ENCODE peak calls at places on chromosome 18, in seven cellular contexts. S, I, H, Q, J, K and X are unnamed samples.

GRCh38 chr18:8744656-8745055 is 39.3 kb downstream of the MTCL1 start:
- DNase-seq in K (no peak), H (no peak), Q (no peak), S (no peak), J (peak), I (no peak), X (no peak)

GRCh38 chr18:55290898-55291297 is 297.1 kb downstream of the TCF4 start:
- DNase-seq in S (no peak), K (no peak), I (no peak), J (peak), Q (no peak), H (no peak), X (no peak)

GRCh38 chr18:34590503-34590902 is 119.6 kb upstream of the DTNA start:
- DNase-seq in K (no peak), I (no peak), J (no peak), Q (no peak), H (no peak), S (no peak), X (no peak)

GRCh38 chr18:52716926-52717325 is 376.9 kb downstream of the DCC start:
- DNase-seq in H (peak), I (no peak), J (peak), S (no peak), Q (peak), K (no peak), X (peak)

GRCh38 chr18:58438984-58439311 is 189.9 kb downstream of the ALPK2 start:
- DNase-seq in S (no peak), I (no peak), Q (no peak), K (no peak), H (no peak), J (no peak), X (no peak)

GRCh38 chr18:48493856-48494255 is 45.0 kb upstream of the CTIF start:
- DNase-seq in S (no peak), K (no peak), Q (no peak), H (no peak), J (peak), I (no peak), X (no peak)

GRCh38 chr18:79974025-79974424 is 9.6 kb downstream of the HSBP1L1 start:
- DNase-seq in I (peak), Q (no peak), K (no peak), S (no peak), H (no peak), J (no peak), X (no peak)

GRCh38 chr18:31042391-31043181 is at the start of gene DSC3:
- DNase-seq in J (no peak), S (no peak), K (no peak), Q (peak), I (peak), H (peak), X (no peak)

GRCh38 chr18:33116376-33116775 is 324.1 kb downstream of the CCDC178 start:
- DNase-seq in K (no peak), H (peak), I (no peak), J (no peak), S (no peak), Q (no peak), X (no peak)

GRCh38 chr18:76564117-76564516 is 69.1 kb upstream of the ZNF516 start:
- DNase-seq in Q (no peak), S (no peak), H (no peak), K (no peak), I (no peak), J (peak), X (no peak)

GRCh38 chr18:67517224-67517765 is 775 bp upstream of the DSEL start:
- DNase-seq in K (no peak), Q (no peak), H (peak), J (peak), I (peak), S (no peak), X (no peak)

GRCh38 chr18:6009751-6010150 is 114.4 kb upstream of the TMEM200C start:
- DNase-seq in S (no peak), J (peak), K (no peak), Q (no peak), I (no peak), H (no peak), X (no peak)

GRCh38 chr18:41660654-41661053 is 294.4 kb upstream of the PIK3C3 start:
- DNase-seq in H (no peak), K (no peak), J (no peak), Q (no peak), I (no peak), S (no peak), X (no peak)

GRCh38 chr18:79902075-79902474 is 49.4 kb downstream of the SLC66A2 start:
- DNase-seq in S (no peak), H (peak), Q (no peak), K (no peak), I (peak), J (no peak), X (no peak)

GRCh38 chr18:34598136-34598635 is 111.9 kb upstream of the DTNA start:
- DNase-seq in H (no peak), K (no peak), J (peak), I (no peak), Q (no peak), S (no peak), X (no peak)

GRCh38 chr18:25229080-25229479 is 122.9 kb downstream of the ZNF521 start:
- DNase-seq in J (peak), H (no peak), S (no peak), I (no peak), K (no peak), Q (no peak), X (no peak)

GRCh38 chr18:9348766-9349165 is 14.2 kb downstream of the TWSG1 start:
- DNase-seq in J (peak), K (no peak), Q (no peak), S (no peak), I (no peak), H (no peak), X (no peak)

GRCh38 chr18:77254711-77255110 is 5.1 kb downstream of the GALR1 start:
- DNase-seq in H (no peak), I (no peak), Q (no peak), J (no peak), K (no peak), S (no peak), X (no peak)

GRCh38 chr18:46097378-46097852 is 681 bp downstream of the ATP5F1A start:
- DNase-seq in J (no peak), S (no peak), Q (no peak), K (no peak), I (no peak), H (no peak), X (no peak)

GRCh38 chr18:25832008-25832604 is 258.3 kb downstream of the SS18 start:
- DNase-seq in I (peak), K (no peak), Q (peak), S (no peak), H (peak), J (peak), X (peak)

GRCh38 chr18:55650363-55650870 is 62.4 kb upstream of the TCF4 start:
- DNase-seq in K (no peak), Q (no peak), H (no peak), J (peak), S (no peak), I (no peak), X (no peak)

GRCh38 chr18:41436772-41437171 is 518.3 kb upstream of the PIK3C3 start:
- DNase-seq in J (no peak), I (no peak), K (no peak), H (no peak), Q (no peak), S (no peak), X (no peak)

GRCh38 chr18:57728941-57729511 is 74.1 kb downstream of the ATP8B1 start:
- DNase-seq in I (no peak), J (peak), H (no peak), Q (no peak), K (no peak), S (no peak), X (peak)

GRCh38 chr18:46182633-46183401 is 78.6 kb downstream of the HAUS1 start:
- DNase-seq in S (no peak), H (no peak), J (peak), Q (no peak), K (no peak), I (peak), X (no peak)

GRCh38 chr18:48037481-48038271 is 107.2 kb upstream of the SMAD2 start:
- DNase-seq in K (no peak), H (no peak), J (no peak), Q (no peak), I (peak), S (no peak), X (no peak)

GRCh38 chr18:76405761-76406356 is 89.2 kb downstream of the ZNF516 start:
- DNase-seq in Q (peak), S (no peak), I (peak), K (peak), J (peak), H (peak), X (no peak)

GRCh38 chr18:5455644-5456043 is 88.2 kb downstream of the EPB41L3 start:
- DNase-seq in Q (no peak), I (no peak), H (no peak), J (peak), K (no peak), S (no peak), X (no peak)

GRCh38 chr18:35808796-35809195 is 163.7 kb upstream of the RMP24 start:
- DNase-seq in I (no peak), S (no peak), J (no peak), H (no peak), K (no peak), Q (no peak), X (no peak)

GRCh38 chr18:58276640-58277456 is 232.8 kb downstream of the NEDD4L start:
- DNase-seq in H (no peak), I (no peak), Q (no peak), K (no peak), J (no peak), S (no peak), X (no peak)

DNA sequence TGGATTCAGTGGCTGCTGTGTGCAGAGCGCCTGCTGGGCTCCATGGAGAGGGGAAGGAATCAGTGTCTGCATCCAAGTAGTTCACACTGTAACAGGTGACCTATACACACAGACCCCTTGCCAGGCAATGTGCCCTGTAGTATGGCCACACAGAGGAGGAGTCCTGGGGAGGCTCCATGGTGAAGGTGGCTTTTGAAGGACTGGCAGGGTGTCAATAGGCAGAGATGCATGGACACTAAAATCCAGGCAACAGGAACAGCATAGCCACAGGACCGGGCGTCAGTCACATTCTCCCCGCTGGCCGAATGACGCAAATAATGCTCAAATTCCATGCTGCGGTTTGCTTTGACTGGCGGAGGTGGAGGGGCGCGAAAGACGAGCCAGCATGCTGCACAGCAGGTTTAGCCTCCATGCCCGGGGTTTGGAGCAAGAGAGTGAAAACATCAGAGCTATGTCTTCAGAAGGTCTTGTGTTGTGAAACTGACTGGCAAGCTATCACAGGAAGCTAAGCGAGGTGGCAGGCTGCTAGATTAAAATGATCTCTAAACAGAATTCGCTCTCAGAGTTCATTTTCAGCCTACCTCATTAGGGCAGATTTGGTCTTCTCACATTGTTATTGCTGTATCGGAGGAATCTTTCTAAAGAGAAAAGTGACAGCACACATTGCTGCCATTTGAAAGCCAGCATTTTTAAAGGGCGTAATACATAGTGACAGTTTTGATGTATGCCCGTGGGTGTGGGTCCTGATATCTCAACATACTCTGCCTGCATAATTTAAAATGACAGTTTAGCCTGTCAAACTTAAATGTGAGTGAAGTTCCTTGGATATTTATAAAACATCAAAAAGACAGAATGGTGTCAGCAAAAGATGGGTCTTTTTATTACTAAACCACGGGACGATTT is 1.1 kb upstream of the CHMP1B start:
- DNase-seq in J (peak), I (peak), S (no peak), H (peak), K (peak), Q (peak), X (peak)
- TF ChIP-seq POLR2A in J (no peak), I (no peak), S (no peak), H (peak), K (no peak), Q (no peak), X (no peak)

GRCh38 chr18:37662099-37662498 is 96.5 kb upstream of the CELF4 start:
- DNase-seq in S (no peak), H (no peak), J (no peak), K (no peak), I (no peak), Q (no peak), X (no peak)
- TF ChIP-seq POLR2A in S (no peak), H (no peak), J (no peak), K (no peak), I (no peak), Q (no peak), X (no peak)

GRCh38 chr18:63158012-63158631 is 161.4 kb downstream of the BCL2 start:
- DNase-seq in J (no peak), Q (no peak), I (no peak), S (no peak), K (no peak), H (no peak), X (no peak)

GRCh38 chr18:63160172-63160995 is 159.2 kb downstream of the BCL2 start:
- DNase-seq in Q (no peak), H (no peak), K (no peak), S (no peak), J (no peak), I (no peak), X (no peak)

GRCh38 chr18:63157293-63158011 is 162.1 kb downstream of the BCL2 start:
- DNase-seq in H (peak), I (no peak), K (peak), J (no peak), Q (no peak), S (no peak), X (no peak)

GRCh38 chr18:63159590-63159989 is 160.0 kb downstream of the BCL2 start:
- DNase-seq in I (no peak), Q (no peak), J (no peak), K (no peak), H (peak), S (no peak), X (no peak)

GRCh38 chr18:63158676-63159291 is 160.8 kb downstream of the BCL2 start:
- DNase-seq in S (no peak), J (no peak), Q (no peak), I (no peak), H (no peak), K (no peak), X (no peak)
- TF ChIP-seq POLR2A in S (no peak), J (no peak), Q (no peak), I (no peak), H (no peak), K (no peak), X (no peak)

DNA sequence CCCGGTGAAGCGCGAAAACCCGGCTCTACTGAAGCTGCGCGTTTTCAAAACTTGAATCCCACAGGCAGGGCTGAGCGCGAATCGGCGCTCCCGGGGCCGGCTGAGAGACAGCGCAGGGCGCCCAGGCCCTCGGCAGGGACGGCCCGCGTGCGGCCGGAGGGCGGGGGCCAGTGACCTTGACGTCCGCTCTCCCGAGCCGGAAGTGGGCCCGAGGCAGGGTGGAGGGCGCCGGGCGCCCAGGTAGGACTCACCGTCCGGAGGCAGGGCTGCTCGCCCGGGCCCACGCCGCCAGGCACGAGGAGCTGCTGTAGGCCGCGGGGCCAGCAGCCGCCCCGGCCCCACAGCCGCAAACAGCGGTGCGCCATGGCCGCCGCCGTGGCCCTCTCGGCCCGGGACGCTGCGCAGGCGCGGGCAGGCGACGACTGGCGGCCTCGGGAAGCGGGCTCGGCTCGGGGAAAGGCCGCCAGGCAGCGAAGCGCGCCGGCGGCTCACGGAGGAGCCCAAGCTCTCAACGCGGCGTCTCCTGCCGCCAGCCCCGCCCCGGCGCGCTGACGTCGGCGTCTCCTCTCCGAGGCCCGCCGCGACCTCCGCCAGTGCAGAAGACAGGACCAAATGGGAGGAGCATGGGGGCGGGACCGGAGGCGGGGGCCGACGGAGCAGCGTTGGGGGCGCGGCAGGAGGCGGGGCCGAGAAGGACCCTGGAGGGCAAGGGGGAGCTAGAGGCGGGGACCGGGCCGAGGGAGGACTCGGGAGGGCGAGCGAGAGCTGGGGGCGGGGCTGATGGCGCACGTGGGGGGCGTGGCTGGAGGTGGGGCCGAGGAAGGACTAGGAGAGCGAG is at the start of gene AFG3L2:
- DNase-seq in H (peak), S (peak), Q (peak), K (peak), J (peak), I (peak), X (peak)
- TF ChIP-seq POLR2A in H (peak), S (peak), Q (peak), K (peak), J (peak), I (no peak), X (peak)

GRCh38 chr18:22974707-22975106 is 41.6 kb downstream of the RBBP8 start:
- DNase-seq in S (no peak), Q (no peak), J (no peak), K (no peak), I (no peak), H (peak), X (no peak)
- TF ChIP-seq POLR2A in S (no peak), Q (no peak), J (no peak), K (peak), I (no peak), H (no peak), X (no peak)

GRCh38 chr18:74498712-74499629 is 2.8 kb downstream of the CNDP2 start:
- DNase-seq in H (peak), K (peak), I (peak), J (no peak), Q (no peak), S (peak), X (no peak)
- TF ChIP-seq POLR2A in H (no peak), K (no peak), I (no peak), J (no peak), Q (no peak), S (no peak), X (no peak)

DNA sequence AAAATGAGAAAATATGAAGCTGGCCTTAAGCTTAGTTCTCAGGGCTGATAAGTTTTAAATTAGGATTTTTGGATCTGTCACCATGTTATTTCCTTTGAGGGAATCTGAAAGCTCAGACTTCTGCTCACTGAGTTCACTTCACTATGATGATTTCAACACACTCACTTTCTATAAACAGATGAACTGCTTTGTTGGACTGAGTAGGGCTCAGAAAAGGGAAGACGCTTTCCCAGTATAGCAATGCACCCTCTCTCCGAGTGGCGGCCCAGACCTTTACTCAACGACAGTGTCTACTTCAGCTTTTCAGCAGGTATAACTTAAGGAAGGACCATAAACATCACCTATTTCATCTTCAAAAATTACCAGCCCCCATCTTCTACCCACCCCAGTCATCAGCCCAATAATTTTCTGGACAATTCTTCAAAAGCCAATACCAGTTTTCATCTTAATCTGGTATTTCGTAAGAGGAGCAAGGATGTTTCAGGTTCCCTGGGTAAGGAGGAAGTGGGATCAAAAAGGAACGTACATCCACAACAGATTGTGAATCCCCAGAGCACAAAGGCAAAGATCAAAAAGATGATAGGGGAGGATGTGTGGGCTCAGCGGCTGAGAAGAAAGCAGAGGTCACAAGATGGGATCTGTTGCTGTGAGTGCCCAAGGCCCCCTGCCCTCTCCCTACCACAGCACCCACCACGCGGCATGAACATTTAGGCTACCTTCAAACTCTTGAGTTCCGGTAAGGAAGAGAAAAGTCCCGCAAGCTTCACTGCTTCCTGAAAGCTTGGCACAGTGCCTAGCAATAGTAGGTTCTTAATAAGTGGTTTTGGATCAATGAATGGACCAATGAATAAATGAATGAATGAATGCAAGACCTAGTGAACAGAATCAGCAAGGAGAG is 41.9 kb downstream of the LPIN2 start:
- DNase-seq in K (peak), Q (no peak), I (no peak), J (peak), S (no peak), H (no peak), X (no peak)
- TF ChIP-seq POLR2A in K (no peak), Q (no peak), I (no peak), J (no peak), S (no peak), H (no peak), X (no peak)

GRCh38 chr18:51196116-51196810 is 1.2 kb downstream of the MEX3C start:
- DNase-seq in S (peak), K (peak), Q (peak), I (peak), J (peak), H (peak), X (no peak)

GRCh38 chr18:51197661-51198424 is at the start of gene MEX3C:
- DNase-seq in I (peak), S (peak), H (peak), Q (peak), J (peak), K (peak), X (peak)

GRCh38 chr18:51195602-51196115 is 1.8 kb downstream of the MEX3C start:
- DNase-seq in J (peak), K (peak), H (peak), I (no peak), Q (peak), S (no peak), X (no peak)

GRCh38 chr18:51195086-51195601 is 2.3 kb downstream of the MEX3C start:
- DNase-seq in Q (no peak), K (no peak), J (peak), S (no peak), I (no peak), H (no peak), X (no peak)

GRCh38 chr18:51196811-51197660 is 445 bp downstream of the MEX3C start:
- DNase-seq in Q (no peak), K (peak), S (no peak), H (peak), J (peak), I (peak), X (no peak)
- TF ChIP-seq POLR2A in Q (no peak), K (peak), S (no peak), H (peak), J (peak), I (no peak), X (peak)

GRCh38 chr18:59884331-59884730 is 15.5 kb upstream of the PMAIP1 start:
- DNase-seq in Q (no peak), K (no peak), H (no peak), I (no peak), S (no peak), J (no peak), X (no peak)

GRCh38 chr18:59881728-59882685 is 17.8 kb upstream of the PMAIP1 start:
- DNase-seq in J (peak), I (no peak), H (peak), S (no peak), K (no peak), Q (no peak), X (no peak)

GRCh38 chr18:59885579-59886163 is 14.1 kb upstream of the PMAIP1 start:
- DNase-seq in S (no peak), J (peak), I (no peak), Q (no peak), K (peak), H (no peak), X (no peak)
- TF ChIP-seq POLR2A in S (no peak), J (no peak), I (no peak), Q (no peak), K (no peak), H (no peak), X (no peak)